ENCODE peak calls at places on chromosomes 12 and 14, in five cellular contexts. J is hepatocyte, D is SK-N-SH, V is PC-9, X is HCT116. C is an unnamed sample. For H3K9me2, the result is how much of the 10 kb centered on the place peaks cover.

GRCh38 chr14:103443106-103443505 is 57.9 kb downstream of the MARK3 start:
- DNase-seq in J (no peak), D (no peak), V (no peak), X (no peak), C (no peak)

GRCh38 chr14:89639687-89640086 is 222.7 kb upstream of the FOXN3 start:
- DNase-seq in J (no peak), D (no peak), V (no peak), X (no peak), C (no peak)

GRCh38 chr12:82627799-82628198 is 58.9 kb upstream of the TMTC2 start:
- DNase-seq in J (peak), D (peak), V (no peak), X (peak), C (peak)

GRCh38 chr12:10562306-10562933 is 51.0 kb downstream of the MAGOHB start:
- DNase-seq in J (peak), D (peak), V (peak), X (peak), C (peak)

GRCh38 chr14:35915775-35916174 is 89.6 kb downstream of the BRMS1L start:
- DNase-seq in J (no peak), D (no peak), V (no peak), X (no peak), C (no peak)

GRCh38 chr12:103964805-103965204 is 867 bp upstream of the TDG start:
- DNase-seq in J (peak), D (no peak), V (no peak), X (no peak), C (no peak)

GRCh38 chr12:38253778-38254177 is 62.8 kb upstream of the ALG10B start:
- DNase-seq in J (no peak), D (no peak), V (no peak), X (no peak), C (no peak)

GRCh38 chr12:123660328-123660727 is 10.6 kb upstream of the TCTN2 start:
- DNase-seq in J (no peak), D (no peak), V (no peak), X (no peak), C (peak)

GRCh38 chr12:102069707-102070106 is 7.9 kb upstream of the WASHC3 start:
- DNase-seq in J (no peak), D (no peak), V (no peak), X (no peak), C (no peak)

GRCh38 chr14:22555573-22556011 is 33.4 kb downstream of the DAD1 start:
- DNase-seq in J (no peak), D (no peak), V (no peak), X (no peak), C (peak)

GRCh38 chr14:51202914-51203665 is 37.0 kb upstream of the TMX1 start:
- DNase-seq in J (no peak), D (no peak), V (no peak), X (no peak), C (no peak)

GRCh38 chr12:117972341-117972740 is 3.6 kb upstream of the KSR2 start:
- DNase-seq in J (no peak), D (no peak), V (no peak), X (no peak), C (no peak)

GRCh38 chr12:1553987-1554982 is 40.1 kb downstream of the FBXL14 start:
- DNase-seq in J (no peak), D (no peak), V (no peak), X (no peak), C (no peak)

GRCh38 chr12:26935636-26936378 is 2.0 kb downstream of the INTS13 start:
- DNase-seq in J (no peak), D (no peak), V (no peak), X (no peak), C (peak)

GRCh38 chr14:101481557-101481956 is 79.7 kb upstream of the DIO3 start:
- DNase-seq in J (no peak), D (no peak), V (no peak), X (no peak), C (no peak)

GRCh38 chr14:71549421-71549820 is 382.8 kb upstream of the RGS6 start:
- DNase-seq in J (no peak), D (no peak), V (no peak), X (no peak), C (no peak)

GRCh38 chr14:93941293-93941910 is 14.3 kb downstream of the FAM181A start:
- DNase-seq in J (no peak), D (no peak), V (peak), X (no peak), C (peak)

GRCh38 chr12:1929241-1929984 is 11.0 kb upstream of the CACNA2D4 start:
- DNase-seq in J (no peak), D (peak), V (no peak), X (no peak), C (no peak)

GRCh38 chr12:114403044-114403689 is 2.8 kb downstream of the TBX5 start:
- DNase-seq in J (peak), D (peak), V (no peak), X (no peak), C (no peak)

GRCh38 chr12:66043035-66043434 is 87.5 kb downstream of the LLPH start:
- DNase-seq in J (no peak), D (no peak), V (no peak), X (no peak), C (no peak)

GRCh38 chr12:24374452-24374851 is 425.0 kb upstream of the SOX5 start:
- DNase-seq in J (no peak), D (no peak), V (no peak), X (no peak), C (no peak)

GRCh38 chr12:31317471-31318397 is 8.2 kb downstream of the SINHCAF start:
- DNase-seq in J (no peak), D (no peak), V (no peak), X (no peak), C (no peak)

GRCh38 chr12:30691122-30691879 is 4.4 kb downstream of the IPO8 start:
- DNase-seq in J (peak), D (peak), V (peak), X (no peak), C (peak)

GRCh38 chr14:77037886-77038511 is 9.5 kb upstream of the IRF2BPL start:
- DNase-seq in J (no peak), D (no peak), V (no peak), X (no peak), C (peak)

GRCh38 chr12:25100738-25101445 is 94.1 kb downstream of the DNAI7 start:
- DNase-seq in J (no peak), D (no peak), V (no peak), X (no peak), C (no peak)

GRCh38 chr12:125633686-125634085 is 568.5 kb downstream of the AACS start:
- DNase-seq in J (no peak), D (no peak), V (no peak), X (no peak), C (no peak)
- TF ChIP-seq CTCF in J (no peak), D (no peak), V (no peak), X (no peak), C (no peak)

GRCh38 chr14:98458702-98459101 is 813.3 kb downstream of the BCL11B start:
- DNase-seq in J (no peak), D (no peak), V (no peak), X (no peak), C (no peak)
- H3K9me2 ChIP-seq in J (under half), D (under half), V (under half), X (under half), C (under half)

GRCh38 chr14:81170104-81170828 is 50.5 kb downstream of the GTF2A1 start:
- DNase-seq in J (peak), D (peak), V (peak), X (peak), C (peak)

GRCh38 chr14:81172353-81172752 is 48.4 kb downstream of the GTF2A1 start:
- DNase-seq in J (no peak), D (no peak), V (no peak), X (no peak), C (no peak)

GRCh38 chr14:81169711-81170103 is 51.1 kb downstream of the GTF2A1 start:
- DNase-seq in J (peak), D (peak), V (peak), X (no peak), C (peak)

GRCh38 chr14:81169267-81169666 is 51.5 kb downstream of the GTF2A1 start:
- DNase-seq in J (no peak), D (no peak), V (no peak), X (no peak), C (no peak)

DNA sequence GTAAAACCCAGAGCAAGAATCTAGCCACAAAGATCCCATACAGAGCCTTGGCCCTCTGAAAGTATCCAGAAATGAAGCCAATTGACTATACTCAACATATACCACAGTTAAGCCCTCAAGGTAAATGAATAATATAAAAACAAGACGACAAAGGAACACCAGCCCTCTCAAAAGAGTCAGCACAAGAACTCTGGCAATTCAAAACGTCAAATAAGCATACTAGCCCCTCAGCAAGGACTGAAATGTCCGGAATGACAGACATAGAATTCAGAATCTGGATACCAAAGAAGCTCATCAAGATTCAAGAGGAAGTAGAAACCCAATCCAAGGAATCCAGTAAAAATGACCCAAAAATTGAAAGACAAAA is 49.9 kb downstream of the GTF2A1 start:
- DNase-seq in J (no peak), D (no peak), V (no peak), X (no peak), C (no peak)
- TF ChIP-seq CTCF in J (no peak), D (no peak), V (peak), X (no peak), C (no peak)

GRCh38 chr12:64912501-64912900 is 88.1 kb downstream of the TBC1D30 start:
- DNase-seq in J (no peak), D (no peak), V (no peak), X (no peak), C (peak)

GRCh38 chr12:64903738-64904137 is 79.3 kb downstream of the TBC1D30 start:
- DNase-seq in J (no peak), D (no peak), V (no peak), X (no peak), C (peak)

GRCh38 chr12:64907097-64907496 is 82.7 kb downstream of the TBC1D30 start:
- DNase-seq in J (no peak), D (no peak), V (no peak), X (no peak), C (no peak)
- H3K9me2 ChIP-seq in J (under half), D (under half), V (under half), X (under half), C (under half)

GRCh38 chr14:91229743-91230200 is 14.7 kb downstream of the GPR68 start:
- DNase-seq in J (no peak), D (no peak), V (no peak), X (no peak), C (peak)

GRCh38 chr14:91232052-91232451 is 12.5 kb downstream of the GPR68 start:
- DNase-seq in J (no peak), D (no peak), V (no peak), X (no peak), C (no peak)

GRCh38 chr14:91230363-91231035 is 14.0 kb downstream of the GPR68 start:
- DNase-seq in J (no peak), D (no peak), V (no peak), X (no peak), C (peak)

GRCh38 chr14:91232631-91233030 is 11.9 kb downstream of the GPR68 start:
- DNase-seq in J (no peak), D (no peak), V (no peak), X (no peak), C (no peak)

GRCh38 chr14:91231446-91231845 is 13.1 kb downstream of the GPR68 start:
- DNase-seq in J (no peak), D (no peak), V (no peak), X (no peak), C (no peak)
- TF ChIP-seq CTCF in J (no peak), D (no peak), V (no peak), X (no peak), C (no peak)

GRCh38 chr12:95060951-95061350 is 12.5 kb downstream of the NR2C1 start:
- DNase-seq in J (no peak), D (no peak), V (no peak), X (no peak), C (no peak)
- H3K9me2 ChIP-seq in J (under half), D (under half), V (under half), X (under half), C (under half)

C was measured in PC-3.